ENCODE peak calls at places on chromosomes 11 and 22, in four cellular contexts. N, M, P and C are unnamed samples.

GRCh38 chr11:26150046-26150445 is 181.9 kb upstream of the ANO3 start:
- DNase-seq in N (no peak), M (no peak), P (no peak), C (no peak)

GRCh38 chr11:61954106-61955030 is 4.2 kb downstream of the BEST1 start:
- DNase-seq in N (no peak), M (no peak), P (no peak), C (no peak)

GRCh38 chr22:45896961-45897538 is 79.9 kb downstream of the WNT7B start:
- DNase-seq in N (peak; percentile 28), M (no peak), P (no peak), C (no peak)

GRCh38 chr11:1090600-1091331 is 16.1 kb downstream of the MUC2 start:
- DNase-seq in N (peak; percentile 39), M (no peak), P (no peak), C (no peak)

GRCh38 chr22:44583854-44584253 is 85.8 kb upstream of the RTL6 start:
- DNase-seq in N (peak; percentile 42), M (no peak), P (peak; percentile 9), C (no peak)

GRCh38 chr11:129249923-129250322 is 57.8 kb upstream of the ARHGAP32 start:
- DNase-seq in N (no peak), M (no peak), P (no peak), C (no peak)

GRCh38 chr22:24763872-24764485 is 10.5 kb downstream of the PIWIL3 start:
- DNase-seq in N (no peak), M (no peak), P (no peak), C (no peak)

GRCh38 chr11:4095509-4096230 is 1.1 kb downstream of the RRM1 start:
- DNase-seq in N (no peak), M (no peak), P (no peak), C (no peak)

GRCh38 chr22:21626735-21627469 is 2.9 kb downstream of the YDJC start:
- DNase-seq in N (no peak), M (no peak), P (no peak), C (no peak)

GRCh38 chr22:37184380-37184755 is 3.7 kb downstream of the C1QTNF6 start:
- DNase-seq in N (peak; percentile 40), M (no peak), P (no peak), C (no peak)

GRCh38 chr11:88523362-88524028 is 186.0 kb upstream of the CTSC start:
- DNase-seq in N (no peak), M (no peak), P (no peak), C (no peak)

GRCh38 chr11:102546923-102547471 is 16.4 kb upstream of the MMP7 start:
- DNase-seq in N (peak; percentile 54), M (no peak), P (no peak), C (no peak)

GRCh38 chr22:43257549-43257948 is 70.6 kb upstream of the TTLL12 start:
- DNase-seq in N (no peak), M (no peak), P (no peak), C (no peak)

GRCh38 chr22:37862570-37863325 is 13.5 kb downstream of the EIF3L start:
- DNase-seq in N (no peak), M (no peak), P (no peak), C (no peak)

GRCh38 chr11:86797133-86797532 is 3.2 kb upstream of the PRSS23 start:
- DNase-seq in N (no peak), M (no peak), P (no peak), C (no peak)

GRCh38 chr11:116589402-116589801 is 183.4 kb downstream of the BUD13 start:
- DNase-seq in N (no peak), M (no peak), P (no peak), C (no peak)

GRCh38 chr11:128297111-128297651 is 290.2 kb downstream of the ETS1 start:
- DNase-seq in N (no peak), M (no peak), P (no peak), C (peak; percentile 33)

GRCh38 chr11:113313601-113314000 is 782 bp upstream of the TTC12 start:
- DNase-seq in N (no peak), M (no peak), P (no peak), C (no peak)

DNA sequence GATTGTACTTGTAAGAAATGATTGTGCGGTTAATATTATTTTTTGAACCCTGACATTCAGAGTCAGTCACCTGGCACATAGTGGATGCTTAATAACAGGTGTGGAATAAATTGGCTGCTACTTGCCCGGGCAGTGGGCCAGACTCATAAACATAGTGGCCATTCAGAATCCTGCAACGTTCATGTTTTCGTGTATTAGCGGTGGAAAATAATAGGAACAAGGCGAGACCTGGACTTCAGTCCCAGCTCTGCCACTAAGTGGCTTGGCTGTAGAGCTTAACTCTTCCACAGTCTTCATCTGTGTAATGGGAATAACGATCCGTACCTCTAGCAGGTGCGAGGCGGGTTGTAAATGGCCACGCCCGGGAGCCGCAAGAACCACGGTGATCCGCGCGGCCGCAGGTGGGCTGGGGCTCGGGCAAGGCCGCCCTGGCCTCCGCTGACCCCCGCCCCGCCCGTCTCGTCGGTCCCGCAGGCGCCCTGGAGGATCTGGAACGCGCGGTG is 761 bp upstream of the TMEM25 start:
- DNase-seq in N (no peak), M (no peak), P (no peak), C (no peak)
- H3K27ac ChIP-seq in N (peak overlapping the region; percentile 78), M (peak overlapping the region; percentile 69), P (peak overlapping the region; percentile 61), C (peak overlapping the region; percentile 30)

GRCh38 chr22:35102663-35103062 is 36.7 kb downstream of the ISX start:
- DNase-seq in N (peak; percentile 48), M (peak; percentile 72), P (no peak), C (no peak)
- TF ChIP-seq CTCF in N (no peak), M (no peak), P (no peak), C (no peak)

GRCh38 chr11:72634016-72634415 is 40.2 kb downstream of the PDE2A start:
- DNase-seq in N (no peak), M (no peak), P (no peak), C (no peak)
- H3K27me3 ChIP-seq in N (peaks cover 17% of the 10 kb centered on the region), M (peaks cover 6% of the 10 kb centered on the region), P (no peaks in the 10 kb centered on the region), C (no peaks in the 10 kb centered on the region)

GRCh38 chr11:73428227-73428626 is 52.0 kb downstream of the RELT start:
- DNase-seq in N (no peak), M (no peak), P (no peak), C (no peak)

GRCh38 chr11:73429121-73429740 is 53.0 kb downstream of the RELT start:
- DNase-seq in N (no peak), M (peak; percentile 27), P (no peak), C (no peak)

GRCh38 chr11:73423506-73423905 is 47.3 kb downstream of the RELT start:
- DNase-seq in N (no peak), M (no peak), P (no peak), C (no peak)

GRCh38 chr11:73425118-73425517 is 48.9 kb downstream of the RELT start:
- DNase-seq in N (peak; percentile 73), M (no peak), P (no peak), C (no peak)

DNA sequence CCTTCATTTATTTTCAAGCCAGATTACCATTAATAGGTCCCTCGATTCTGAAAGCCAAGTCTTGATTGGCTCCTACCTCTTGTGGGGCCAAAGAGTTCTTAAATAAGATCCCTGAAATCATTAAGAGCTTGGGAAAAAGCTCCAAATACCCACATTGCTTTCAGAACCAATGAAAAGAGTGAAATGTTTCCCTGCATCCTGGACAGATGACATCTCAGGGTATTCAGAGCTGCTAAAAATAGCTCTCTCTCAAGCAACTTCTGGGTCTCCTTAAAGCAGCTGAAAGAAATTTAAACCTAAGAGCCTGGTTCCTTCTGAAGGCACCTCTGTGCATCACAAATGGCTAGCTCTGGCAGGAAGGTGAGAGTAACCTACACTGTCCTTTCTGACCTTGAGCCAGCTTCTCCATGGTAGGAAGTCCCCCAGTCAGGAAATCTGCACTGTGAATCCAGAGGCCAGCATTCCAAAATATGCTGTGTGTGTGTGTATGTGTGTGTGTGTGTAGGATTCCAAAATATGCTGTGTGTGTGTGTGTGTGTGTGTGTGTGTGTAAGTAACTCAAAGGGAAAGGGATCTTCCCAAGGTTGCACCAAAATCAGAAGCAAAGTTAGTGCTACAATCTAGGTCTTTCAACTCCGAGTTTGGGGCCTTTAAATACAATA is 50.1 kb downstream of the RELT start:
- DNase-seq in N (no peak), M (peak; percentile 53), P (no peak), C (no peak)
- H3K27ac ChIP-seq in N (no peak overlapping the region), M (peak overlapping the region; percentile 83), P (no peak overlapping the region), C (no peak overlapping the region)

DNA sequence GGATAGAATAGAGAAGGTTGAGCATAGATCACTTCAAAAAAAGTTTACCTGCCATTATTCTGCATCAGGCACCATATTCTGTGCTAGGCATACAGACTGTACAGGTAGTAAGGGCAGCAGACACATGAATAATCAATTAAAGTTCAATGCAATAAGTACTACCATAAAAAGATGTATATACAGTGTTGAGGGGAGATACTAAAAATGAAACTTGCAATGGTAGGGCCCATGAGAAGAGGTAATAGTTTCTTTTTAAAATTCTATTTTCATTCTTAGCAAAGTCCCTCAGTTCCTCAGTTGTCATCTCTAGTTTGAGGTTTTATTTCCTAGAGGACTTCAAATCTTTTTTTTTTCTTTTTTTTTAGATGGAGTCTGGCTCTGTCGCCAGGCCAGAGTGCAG is 819.9 kb downstream of the FAM181B start:
- DNase-seq in N (no peak), M (no peak), P (no peak), C (no peak)
- TF ChIP-seq CTCF in N (no peak), M (no peak), P (no peak), C (no peak)